ENCODE peak calls at places on chromosomes 11 and 22, in seven cellular contexts. T is CD8-positive, alpha-beta memory T cell; G is activated naive CD4-positive, alpha-beta T cell treated with anti-CD3 and anti-CD28 coated beads, Interleukin-2, amount 50 U/mL, for 16 hours; Y is uterus; H is iPS-NIHi11; Z is fibroblast of lung; N is neuronal stem cell. R is an unnamed sample.

GRCh38 chr11:6357222-6357621 is 33.1 kb upstream of the SMPD1 start:
- DNase-seq in Y (peak), G (no peak), N (no peak), Z (peak), T (no peak), H (no peak), R (no peak)

GRCh38 chr11:1412377-1413095 is 22.8 kb downstream of the BRSK2 start:
- DNase-seq in H (peak), Y (no peak), T (no peak), G (no peak), Z (no peak), N (no peak), R (no peak)

GRCh38 chr22:47067331-47067890 is 305.0 kb downstream of the TBC1D22A start:
- DNase-seq in Y (no peak), T (no peak), N (peak), H (peak), G (no peak), Z (no peak), R (no peak)

GRCh38 chr11:128734439-128735224 is 40.8 kb downstream of the FLI1 start:
- DNase-seq in Z (no peak), T (no peak), Y (no peak), G (no peak), N (no peak), H (no peak), R (no peak)

GRCh38 chr11:77322506-77322905 is 21.0 kb upstream of the GDPD4 start:
- DNase-seq in N (no peak), H (no peak), Y (no peak), T (no peak), Z (peak), G (no peak), R (no peak)

GRCh38 chr11:116309446-116309845 is 463.3 kb downstream of the BUD13 start:
- DNase-seq in Y (no peak), H (no peak), N (no peak), Z (peak), G (no peak), T (no peak), R (no peak)

GRCh38 chr22:35155403-35156025 is 89.6 kb downstream of the ISX start:
- DNase-seq in N (no peak), G (no peak), H (no peak), Z (no peak), T (no peak), Y (no peak), R (no peak)

GRCh38 chr11:35364101-35364780 is 55.1 kb downstream of the SLC1A2 start:
- DNase-seq in N (no peak), Y (peak), G (no peak), H (peak), Z (peak), T (no peak), R (no peak)

GRCh38 chr11:65435981-65436411 is 13.4 kb downstream of the NEAT1 start:
- DNase-seq in Y (peak), G (no peak), H (no peak), T (peak), Z (no peak), N (no peak), R (no peak)

GRCh38 chr11:65558785-65559509 is 788 bp upstream of the LTBP3 start:
- DNase-seq in N (no peak), T (no peak), Y (peak), G (no peak), H (no peak), Z (peak), R (no peak)

GRCh38 chr11:133790995-133791394 is 54.3 kb downstream of the SPATA19 start:
- DNase-seq in G (no peak), Y (no peak), Z (no peak), T (no peak), H (no peak), N (no peak), R (no peak)

GRCh38 chr11:93655581-93656255 is 5.8 kb upstream of the CEP295 start:
- DNase-seq in N (no peak), H (no peak), T (no peak), Y (no peak), G (no peak), Z (no peak), R (no peak)

GRCh38 chr11:134597452-134597851 is 185.4 kb upstream of the B3GAT1 start:
- DNase-seq in Y (no peak), T (no peak), N (no peak), Z (no peak), H (no peak), G (no peak), R (no peak)

GRCh38 chr11:26993965-26994446 is at the start of gene FIBIN:
- DNase-seq in T (no peak), G (no peak), N (no peak), Z (peak), H (peak), Y (peak), R (no peak)

GRCh38 chr11:117828641-117829368 is 4.3 kb upstream of the FXYD2 start:
- DNase-seq in G (peak), T (peak), H (no peak), N (no peak), Y (peak), Z (peak), R (no peak)

GRCh38 chr22:28710889-28711285 is 30.7 kb downstream of the CHEK2 start:
- DNase-seq in N (no peak), Y (no peak), G (no peak), T (no peak), Z (peak), H (no peak), R (no peak)

GRCh38 chr11:87263979-87264378 is 226.2 kb downstream of the TMEM135 start:
- DNase-seq in N (no peak), Y (no peak), Z (peak), T (no peak), G (no peak), H (no peak), R (no peak)

R was measured in SIG-M5.